ENCODE peak calls at places on chromosomes 5 and 9, in eight cellular contexts. One of them, this sample, is unnamed.

GRCh38 chr5:1874348-1874747 is 8.4 kb downstream of the IRX4 start:
- DNase-seq in brain microvascular endothelial cell: no peak
- DNase-seq in neural crest cell: no peak
- DNase-seq in coronary artery: no peak
- DNase-seq in endodermal cell: peak
- DNase-seq in tibial nerve: no peak
- DNase-seq in hepatocyte: no peak
- DNase-seq in HCT116: no peak
- DNase-seq in this sample: no peak

GRCh38 chr5:166401391-166401790 is 1890.1 kb upstream of the WWC1 start:
- DNase-seq in neural crest cell: no peak
- DNase-seq in coronary artery: no peak
- DNase-seq in brain microvascular endothelial cell: no peak
- DNase-seq in tibial nerve: no peak
- DNase-seq in endodermal cell: no peak
- DNase-seq in HCT116: no peak
- DNase-seq in hepatocyte: no peak
- DNase-seq in this sample: no peak

GRCh38 chr9:69976165-69976564 is 67.5 kb upstream of the MAMDC2 start:
- DNase-seq in brain microvascular endothelial cell: peak
- DNase-seq in tibial nerve: no peak
- DNase-seq in endodermal cell: no peak
- DNase-seq in HCT116: peak
- DNase-seq in neural crest cell: no peak
- DNase-seq in coronary artery: no peak
- DNase-seq in hepatocyte: no peak
- DNase-seq in this sample: no peak

GRCh38 chr9:113876806-113877236 is 712 bp downstream of the ZNF618 start:
- DNase-seq in neural crest cell: no peak
- DNase-seq in tibial nerve: no peak
- DNase-seq in endodermal cell: no peak
- DNase-seq in coronary artery: no peak
- DNase-seq in hepatocyte: peak
- DNase-seq in brain microvascular endothelial cell: no peak
- DNase-seq in HCT116: no peak
- DNase-seq in this sample: no peak

GRCh38 chr5:140227046-140227445 is 52.1 kb downstream of the CYSTM1 start:
- DNase-seq in tibial nerve: no peak
- DNase-seq in neural crest cell: no peak
- DNase-seq in endodermal cell: peak
- DNase-seq in HCT116: no peak
- DNase-seq in coronary artery: no peak
- DNase-seq in hepatocyte: no peak
- DNase-seq in brain microvascular endothelial cell: no peak
- DNase-seq in this sample: no peak

GRCh38 chr5:75156585-75156984 is 80.1 kb downstream of the ANKRD31 start:
- DNase-seq in neural crest cell: no peak
- DNase-seq in endodermal cell: peak
- DNase-seq in brain microvascular endothelial cell: no peak
- DNase-seq in HCT116: no peak
- DNase-seq in tibial nerve: no peak
- DNase-seq in coronary artery: no peak
- DNase-seq in hepatocyte: peak
- DNase-seq in this sample: no peak

GRCh38 chr5:91018185-91018584 is 364.9 kb downstream of the ARRDC3 start:
- DNase-seq in hepatocyte: no peak
- DNase-seq in neural crest cell: no peak
- DNase-seq in HCT116: no peak
- DNase-seq in brain microvascular endothelial cell: no peak
- DNase-seq in tibial nerve: no peak
- DNase-seq in endodermal cell: no peak
- DNase-seq in coronary artery: no peak
- DNase-seq in this sample: no peak

GRCh38 chr5:36398137-36398536 is 96.4 kb upstream of the RANBP3L start:
- DNase-seq in neural crest cell: no peak
- DNase-seq in hepatocyte: peak
- DNase-seq in tibial nerve: no peak
- DNase-seq in HCT116: peak
- DNase-seq in coronary artery: no peak
- DNase-seq in endodermal cell: no peak
- DNase-seq in brain microvascular endothelial cell: no peak
- DNase-seq in this sample: no peak

GRCh38 chr5:175517824-175518450 is 39.6 kb downstream of the SFXN1 start:
- DNase-seq in HCT116: peak
- DNase-seq in endodermal cell: no peak
- DNase-seq in tibial nerve: no peak
- DNase-seq in neural crest cell: no peak
- DNase-seq in coronary artery: no peak
- DNase-seq in brain microvascular endothelial cell: peak
- DNase-seq in hepatocyte: peak
- DNase-seq in this sample: no peak

DNA sequence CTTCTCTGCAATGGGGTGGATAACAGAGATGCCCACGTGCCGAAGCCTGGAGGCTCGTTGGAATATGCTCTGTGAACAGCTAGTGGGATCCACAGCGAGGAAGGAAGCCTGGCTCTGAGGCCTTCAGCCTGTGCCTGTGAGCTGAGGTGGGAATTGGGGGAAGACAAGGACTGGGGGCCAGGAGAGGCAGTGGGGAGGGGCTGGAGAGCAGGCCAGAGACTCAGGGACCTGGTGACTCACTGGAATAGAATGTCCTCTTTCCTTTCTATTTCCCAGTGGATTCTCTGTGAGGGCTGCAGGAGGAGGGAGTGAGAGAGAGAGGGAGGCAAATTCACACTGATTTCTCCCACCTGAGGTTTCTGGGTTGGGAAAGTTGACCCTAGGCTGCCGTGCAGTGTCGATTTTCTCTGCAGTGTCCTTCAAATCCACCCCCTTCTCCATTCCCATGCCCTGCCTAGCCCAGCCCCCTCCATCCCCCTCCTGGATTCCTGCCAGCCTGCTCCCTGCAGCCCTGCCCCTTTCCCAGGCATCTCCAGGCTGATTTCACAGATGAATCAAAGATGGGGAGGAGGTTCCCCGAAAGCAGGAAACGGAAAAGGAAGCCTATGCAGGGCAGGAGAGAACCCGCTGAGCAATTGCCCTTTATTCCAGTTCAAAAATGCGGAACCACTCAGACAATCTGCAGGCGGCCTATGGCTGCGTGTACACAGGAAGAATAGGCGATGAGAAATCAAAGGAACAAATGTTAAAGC is 1.4 kb upstream of the SPAAR start:
- DNase-seq in coronary artery: peak
- DNase-seq in brain microvascular endothelial cell: peak
- DNase-seq in tibial nerve: peak
- DNase-seq in neural crest cell: no peak
- DNase-seq in hepatocyte: peak
- DNase-seq in endodermal cell: peak
- DNase-seq in HCT116: peak
- DNase-seq in this sample: peak
- TF ChIP-seq CTCF in coronary artery: no peak
- TF ChIP-seq CTCF in brain microvascular endothelial cell: peak
- TF ChIP-seq CTCF in tibial nerve: no peak
- TF ChIP-seq CTCF in neural crest cell: no peak
- TF ChIP-seq CTCF in hepatocyte: no peak
- TF ChIP-seq CTCF in endodermal cell: no peak
- TF ChIP-seq CTCF in HCT116: no peak
- TF ChIP-seq CTCF in this sample: no peak

GRCh38 chr9:128992995-128993394 is 35.1 kb downstream of the SH3GLB2 start:
- DNase-seq in brain microvascular endothelial cell: no peak
- DNase-seq in coronary artery: no peak
- DNase-seq in tibial nerve: no peak
- DNase-seq in neural crest cell: no peak
- DNase-seq in hepatocyte: no peak
- DNase-seq in endodermal cell: peak
- DNase-seq in HCT116: no peak
- DNase-seq in this sample: no peak
- TF ChIP-seq CTCF in brain microvascular endothelial cell: peak
- TF ChIP-seq CTCF in coronary artery: no peak
- TF ChIP-seq CTCF in tibial nerve: no peak
- TF ChIP-seq CTCF in neural crest cell: peak
- TF ChIP-seq CTCF in hepatocyte: peak
- TF ChIP-seq CTCF in endodermal cell: peak
- TF ChIP-seq CTCF in HCT116: peak
- TF ChIP-seq CTCF in this sample: no peak

GRCh38 chr9:28620011-28620410 is 1046.7 kb upstream of the C9orf72 start:
- DNase-seq in coronary artery: no peak
- DNase-seq in brain microvascular endothelial cell: no peak
- DNase-seq in endodermal cell: no peak
- DNase-seq in hepatocyte: no peak
- DNase-seq in HCT116: no peak
- DNase-seq in tibial nerve: no peak
- DNase-seq in neural crest cell: no peak
- DNase-seq in this sample: no peak

GRCh38 chr9:28624771-28625170 is 1051.5 kb upstream of the C9orf72 start:
- DNase-seq in coronary artery: no peak
- DNase-seq in hepatocyte: no peak
- DNase-seq in neural crest cell: no peak
- DNase-seq in endodermal cell: no peak
- DNase-seq in HCT116: no peak
- DNase-seq in tibial nerve: no peak
- DNase-seq in brain microvascular endothelial cell: no peak
- DNase-seq in this sample: no peak

DNA sequence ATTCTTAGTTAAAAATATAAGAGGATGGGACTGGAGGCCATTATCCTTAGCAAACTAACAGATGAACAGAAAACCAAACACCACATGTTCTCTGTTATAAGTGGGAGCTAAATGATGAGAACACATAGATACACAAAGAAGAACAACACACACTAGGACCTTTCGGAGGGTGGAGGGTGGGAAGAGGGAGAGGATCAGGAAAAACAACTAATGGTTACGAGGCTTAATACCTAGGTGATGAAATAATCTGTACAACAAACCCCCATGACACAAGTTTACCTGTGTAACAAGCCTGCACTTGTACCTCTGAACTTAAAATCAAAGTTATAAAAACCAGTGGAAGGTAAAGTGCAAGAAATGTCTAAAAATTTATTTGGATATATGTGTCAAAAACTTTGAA is 1047.4 kb upstream of the C9orf72 start:
- DNase-seq in brain microvascular endothelial cell: no peak
- DNase-seq in tibial nerve: no peak
- DNase-seq in endodermal cell: no peak
- DNase-seq in HCT116: no peak
- DNase-seq in coronary artery: no peak
- DNase-seq in neural crest cell: no peak
- DNase-seq in hepatocyte: no peak
- DNase-seq in this sample: no peak
- TF ChIP-seq CTCF in brain microvascular endothelial cell: no peak
- TF ChIP-seq CTCF in tibial nerve: no peak
- TF ChIP-seq CTCF in endodermal cell: no peak
- TF ChIP-seq CTCF in HCT116: no peak
- TF ChIP-seq CTCF in coronary artery: no peak
- TF ChIP-seq CTCF in neural crest cell: no peak
- TF ChIP-seq CTCF in hepatocyte: no peak
- TF ChIP-seq CTCF in this sample: no peak

DNA sequence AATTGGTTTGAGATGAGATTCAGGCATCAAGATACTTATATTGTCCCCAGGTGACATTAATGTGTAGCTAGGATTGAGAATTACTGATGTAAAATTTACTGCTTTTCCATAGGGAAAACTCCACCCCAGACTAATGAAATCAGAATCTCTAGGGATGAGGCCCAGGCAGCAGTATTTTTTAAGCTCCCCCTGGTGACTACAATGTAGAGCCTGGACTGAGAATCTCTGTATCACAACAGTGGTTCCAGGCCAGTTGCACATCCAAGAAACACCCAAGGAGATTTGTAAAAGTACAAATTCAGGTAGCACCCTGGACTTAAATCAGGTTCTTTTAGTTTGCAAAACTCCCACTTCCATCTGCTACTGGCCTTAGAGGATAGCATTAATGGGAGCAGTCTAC is 185.7 kb downstream of the MARCHF11 start:
- DNase-seq in coronary artery: no peak
- DNase-seq in HCT116: no peak
- DNase-seq in brain microvascular endothelial cell: peak
- DNase-seq in neural crest cell: no peak
- DNase-seq in tibial nerve: no peak
- DNase-seq in endodermal cell: no peak
- DNase-seq in hepatocyte: no peak
- DNase-seq in this sample: no peak
- TF ChIP-seq CTCF in coronary artery: no peak
- TF ChIP-seq CTCF in HCT116: no peak
- TF ChIP-seq CTCF in brain microvascular endothelial cell: peak
- TF ChIP-seq CTCF in neural crest cell: peak
- TF ChIP-seq CTCF in tibial nerve: no peak
- TF ChIP-seq CTCF in endodermal cell: peak
- TF ChIP-seq CTCF in hepatocyte: peak
- TF ChIP-seq CTCF in this sample: no peak

GRCh38 chr9:129676970-129677369 is 11.5 kb downstream of the PRRX2 start:
- DNase-seq in HCT116: no peak
- DNase-seq in hepatocyte: no peak
- DNase-seq in endodermal cell: peak
- DNase-seq in brain microvascular endothelial cell: peak
- DNase-seq in tibial nerve: no peak
- DNase-seq in coronary artery: no peak
- DNase-seq in neural crest cell: no peak
- DNase-seq in this sample: no peak
- TF ChIP-seq CTCF in HCT116: no peak
- TF ChIP-seq CTCF in hepatocyte: no peak
- TF ChIP-seq CTCF in endodermal cell: peak
- TF ChIP-seq CTCF in brain microvascular endothelial cell: peak
- TF ChIP-seq CTCF in tibial nerve: no peak
- TF ChIP-seq CTCF in coronary artery: no peak
- TF ChIP-seq CTCF in neural crest cell: no peak
- TF ChIP-seq CTCF in this sample: no peak

DNA sequence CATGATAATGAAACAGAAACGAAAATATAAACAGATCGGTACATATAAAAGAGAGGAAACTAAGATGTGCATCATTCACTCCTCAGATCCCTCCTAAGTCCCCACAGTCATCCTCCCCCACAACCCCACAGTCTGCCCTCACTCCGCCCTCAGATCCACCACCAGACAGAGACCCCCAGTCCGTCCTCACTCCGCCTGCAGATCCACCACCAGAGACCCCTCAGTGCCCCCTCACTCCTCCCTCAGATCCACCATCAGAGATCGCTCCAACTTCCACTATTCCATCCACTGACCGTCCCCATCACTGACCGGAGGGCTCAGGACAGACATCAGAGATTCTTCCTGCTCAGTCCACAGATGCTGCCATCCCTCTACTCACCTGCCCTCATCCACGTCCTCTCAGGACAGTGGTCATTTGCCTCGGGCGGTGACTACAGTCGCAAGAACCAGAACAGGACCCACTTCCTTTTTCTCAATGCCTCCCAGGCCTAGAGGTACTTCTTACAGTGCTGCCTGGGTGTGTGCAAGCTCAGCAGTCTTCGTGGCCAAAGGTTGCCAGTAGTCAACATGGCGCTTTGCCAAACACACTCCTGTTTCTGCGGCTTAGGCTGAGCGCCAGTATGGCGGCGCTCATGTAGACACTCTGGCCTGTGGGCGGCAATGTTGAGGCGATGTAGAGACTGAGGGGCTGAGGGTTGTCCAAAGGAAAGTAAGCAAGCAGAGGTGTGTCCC is 8.3 kb upstream of the SPATA31C1 start:
- DNase-seq in brain microvascular endothelial cell: no peak
- DNase-seq in neural crest cell: no peak
- DNase-seq in endodermal cell: peak
- DNase-seq in hepatocyte: peak
- DNase-seq in coronary artery: no peak
- DNase-seq in tibial nerve: no peak
- DNase-seq in HCT116: peak
- DNase-seq in this sample: peak
- TF ChIP-seq CTCF in brain microvascular endothelial cell: no peak
- TF ChIP-seq CTCF in neural crest cell: no peak
- TF ChIP-seq CTCF in endodermal cell: peak
- TF ChIP-seq CTCF in hepatocyte: no peak
- TF ChIP-seq CTCF in coronary artery: no peak
- TF ChIP-seq CTCF in tibial nerve: no peak
- TF ChIP-seq CTCF in HCT116: peak
- TF ChIP-seq CTCF in this sample: peak

GRCh38 chr5:317086-317811 is 4.3 kb upstream of the AHRR start:
- DNase-seq in tibial nerve: no peak
- DNase-seq in neural crest cell: peak
- DNase-seq in HCT116: peak
- DNase-seq in hepatocyte: peak
- DNase-seq in coronary artery: no peak
- DNase-seq in endodermal cell: peak
- DNase-seq in brain microvascular endothelial cell: peak
- DNase-seq in this sample: peak
- TF ChIP-seq CTCF in tibial nerve: peak
- TF ChIP-seq CTCF in neural crest cell: peak
- TF ChIP-seq CTCF in HCT116: peak
- TF ChIP-seq CTCF in hepatocyte: peak
- TF ChIP-seq CTCF in coronary artery: no peak
- TF ChIP-seq CTCF in endodermal cell: peak
- TF ChIP-seq CTCF in brain microvascular endothelial cell: peak
- TF ChIP-seq CTCF in this sample: peak

This sample was measured in mucosa of descending colon.